ENCODE peak calls at places on chromosomes 5 and 9, in seven cellular contexts. G is choroid plexus epithelial cell, F is psoas muscle, U is transverse colon, D is lower lobe of right lung, A is MM.1S, B is AG10803. Y is an unnamed sample.

GRCh38 chr5:111548312-111548930 is 36.1 kb upstream of the STARD4 start:
- DNase-seq in G (no peak), F (no peak), U (no peak), D (no peak), A (no peak), B (no peak), Y (no peak)

GRCh38 chr5:152593388-152593787 is 188.3 kb upstream of the NMUR2 start:
- DNase-seq in G (no peak), F (no peak), U (no peak), D (no peak), A (no peak), B (no peak), Y (no peak)

GRCh38 chr5:97752871-97753270 is 569.8 kb upstream of the RIOK2 start:
- DNase-seq in G (peak; percentile 54), F (no peak), U (no peak), D (no peak), A (no peak), B (peak; percentile 5), Y (no peak)

GRCh38 chr5:32504923-32505596 is 60.5 kb upstream of the ZFR start:
- DNase-seq in G (peak; percentile 98), F (peak; percentile 81), U (peak; percentile 31), D (no peak), A (peak; percentile 68), B (peak; percentile 98), Y (peak; percentile 93)

GRCh38 chr5:42614509-42614908 is 142.1 kb upstream of the CCDC152 start:
- DNase-seq in G (no peak), F (no peak), U (no peak), D (no peak), A (no peak), B (peak; percentile 5), Y (peak; percentile 60)

GRCh38 chr9:613771-614347 is 227.6 kb upstream of the DMRT1 start:
- DNase-seq in G (peak; percentile 94), F (peak; percentile 87), U (peak; percentile 70), D (peak; percentile 76), A (peak; percentile 88), B (peak; percentile 92), Y (peak; percentile 85)

GRCh38 chr9:85425153-85425611 is 316.6 kb downstream of the AGTPBP1 start:
- DNase-seq in G (peak; percentile 33), F (peak; percentile 61), U (peak; percentile 55), D (peak; percentile 64), A (peak; percentile 51), B (peak; percentile 40), Y (peak; percentile 73)

GRCh38 chr5:58447231-58447630 is 12.7 kb downstream of the PLK2 start:
- DNase-seq in G (no peak), F (no peak), U (no peak), D (no peak), A (no peak), B (peak; percentile 50), Y (no peak)

GRCh38 chr5:160961030-160961429 is 109.0 kb upstream of the ATP10B start:
- DNase-seq in G (no peak), F (no peak), U (no peak), D (no peak), A (no peak), B (no peak), Y (no peak)

GRCh38 chr9:115132648-115133047 is 14.7 kb upstream of the TNC start:
- DNase-seq in G (peak; percentile 72), F (no peak), U (no peak), D (no peak), A (no peak), B (no peak), Y (no peak)

GRCh38 chr5:104800440-104801048 is 1238.0 kb upstream of the NUDT12 start:
- DNase-seq in G (no peak), F (no peak), U (no peak), D (no peak), A (peak; percentile 42), B (no peak), Y (no peak)

DNA sequence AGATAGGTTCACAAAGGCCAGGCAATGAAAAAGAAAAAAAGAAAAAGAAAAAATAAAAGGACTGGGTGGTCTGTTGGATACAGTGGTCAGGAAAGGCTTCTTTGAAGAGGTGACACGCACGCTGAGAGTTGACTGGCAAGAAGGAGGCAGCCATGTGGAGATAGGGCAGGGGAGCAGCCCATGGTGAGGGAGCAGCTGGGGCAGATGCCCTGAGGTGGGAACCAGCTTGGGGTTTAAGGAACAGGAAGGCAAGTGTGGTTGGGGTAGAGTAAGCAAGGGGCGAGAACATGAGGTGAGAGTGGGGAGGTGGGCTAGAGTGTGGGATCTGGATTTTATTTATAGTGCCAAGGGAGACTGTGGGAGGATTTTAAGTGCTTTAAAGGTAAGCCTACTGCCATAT is 6.8 kb downstream of the ENHO start:
- DNase-seq in G (no peak), F (no peak), U (no peak), D (no peak), A (no peak), B (no peak), Y (no peak)
- TF ChIP-seq CTCF in G (no peak), F (no peak), U (no peak), D (no peak), A (no peak), B (no peak), Y (no peak)

GRCh38 chr5:73437126-73438047 is 11.2 kb downstream of the FOXD1 start:
- DNase-seq in G (peak; percentile 88), F (peak; percentile 59), U (peak; percentile 55), D (no peak), A (peak; percentile 43), B (peak; percentile 80), Y (peak; percentile 83)
- H3K4me3 ChIP-seq in G (peak overlapping the region; percentile 51), F (peak overlapping the region; percentile 47), U (no peak overlapping the region), D (peak overlapping the region; percentile 21), A (peak overlapping the region; percentile 49), B (peak overlapping the region; percentile 61), Y (peak overlapping the region; percentile 26)

GRCh38 chr5:133163839-133164238 is 112.0 kb downstream of the HSPA4 start:
- DNase-seq in G (no peak), F (no peak), U (no peak), D (no peak), A (no peak), B (no peak), Y (no peak)

GRCh38 chr5:133159543-133159942 is 107.7 kb downstream of the HSPA4 start:
- DNase-seq in G (no peak), F (no peak), U (no peak), D (no peak), A (no peak), B (no peak), Y (no peak)

GRCh38 chr5:133164759-133165158 is 112.9 kb downstream of the HSPA4 start:
- DNase-seq in G (no peak), F (no peak), U (no peak), D (no peak), A (peak; percentile 71), B (no peak), Y (no peak)
- TF ChIP-seq CTCF in G (no peak), F (no peak), U (no peak), D (no peak), A (no peak), B (no peak), Y (no peak)

GRCh38 chr5:148809781-148810524 is 16.5 kb upstream of the ADRB2 start:
- DNase-seq in G (peak; percentile 17), F (no peak), U (no peak), D (no peak), A (no peak), B (no peak), Y (no peak)

GRCh38 chr5:148810821-148811220 is 15.6 kb upstream of the ADRB2 start:
- DNase-seq in G (no peak), F (no peak), U (no peak), D (no peak), A (no peak), B (no peak), Y (no peak)

GRCh38 chr5:148806520-148806931 is 19.9 kb upstream of the ADRB2 start:
- DNase-seq in G (peak; percentile 7), F (no peak), U (no peak), D (no peak), A (no peak), B (no peak), Y (peak; percentile 26)

GRCh38 chr5:148807845-148808244 is 18.6 kb upstream of the ADRB2 start:
- DNase-seq in G (peak; percentile 44), F (no peak), U (peak; percentile 19), D (peak; percentile 51), A (no peak), B (no peak), Y (no peak)

DNA sequence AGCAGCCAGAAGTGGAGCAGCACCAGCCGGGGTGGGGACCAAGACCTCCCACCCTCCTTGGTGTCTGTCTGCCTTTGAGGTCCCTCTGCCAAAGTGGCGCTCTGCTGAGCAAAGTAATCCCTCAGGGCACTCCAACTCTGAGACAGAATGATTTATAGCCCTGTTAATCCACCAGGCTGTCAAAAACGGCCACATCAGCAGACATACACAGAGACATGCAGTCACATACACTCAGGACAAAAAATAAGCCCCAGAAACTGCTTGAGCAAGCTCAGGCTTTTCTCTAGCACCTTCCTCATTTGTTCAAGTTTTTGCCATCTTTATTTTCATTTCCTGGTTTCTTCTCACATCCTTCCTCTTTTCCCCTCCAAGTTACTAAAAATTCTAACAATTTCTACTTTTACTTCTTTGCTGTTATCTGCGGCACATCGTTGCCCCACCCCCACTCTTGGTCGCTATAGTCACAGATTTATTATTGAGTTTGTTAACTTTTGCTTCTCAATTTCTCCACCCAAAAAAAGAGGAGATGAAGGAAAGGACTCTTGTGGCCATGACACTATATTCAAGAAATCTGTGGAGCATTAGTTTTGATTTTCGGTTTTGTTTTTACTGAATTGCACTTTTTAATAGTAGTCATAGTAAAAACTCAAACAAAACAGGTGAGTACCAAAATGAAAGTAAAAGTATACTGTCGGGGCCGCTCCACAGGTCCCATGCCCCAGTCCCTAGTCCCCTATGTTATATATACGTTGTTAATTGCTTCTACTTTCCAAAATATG is 17.4 kb upstream of the ADRB2 start:
- DNase-seq in G (no peak), F (peak; percentile 45), U (peak; percentile 38), D (peak; percentile 78), A (peak; percentile 81), B (no peak), Y (no peak)
- H3K4me3 ChIP-seq in G (no peak overlapping the region), F (peak overlapping the region; percentile 46), U (no peak overlapping the region), D (peak overlapping the region; percentile 44), A (peak overlapping the region; percentile 62), B (no peak overlapping the region), Y (no peak overlapping the region)

DNA sequence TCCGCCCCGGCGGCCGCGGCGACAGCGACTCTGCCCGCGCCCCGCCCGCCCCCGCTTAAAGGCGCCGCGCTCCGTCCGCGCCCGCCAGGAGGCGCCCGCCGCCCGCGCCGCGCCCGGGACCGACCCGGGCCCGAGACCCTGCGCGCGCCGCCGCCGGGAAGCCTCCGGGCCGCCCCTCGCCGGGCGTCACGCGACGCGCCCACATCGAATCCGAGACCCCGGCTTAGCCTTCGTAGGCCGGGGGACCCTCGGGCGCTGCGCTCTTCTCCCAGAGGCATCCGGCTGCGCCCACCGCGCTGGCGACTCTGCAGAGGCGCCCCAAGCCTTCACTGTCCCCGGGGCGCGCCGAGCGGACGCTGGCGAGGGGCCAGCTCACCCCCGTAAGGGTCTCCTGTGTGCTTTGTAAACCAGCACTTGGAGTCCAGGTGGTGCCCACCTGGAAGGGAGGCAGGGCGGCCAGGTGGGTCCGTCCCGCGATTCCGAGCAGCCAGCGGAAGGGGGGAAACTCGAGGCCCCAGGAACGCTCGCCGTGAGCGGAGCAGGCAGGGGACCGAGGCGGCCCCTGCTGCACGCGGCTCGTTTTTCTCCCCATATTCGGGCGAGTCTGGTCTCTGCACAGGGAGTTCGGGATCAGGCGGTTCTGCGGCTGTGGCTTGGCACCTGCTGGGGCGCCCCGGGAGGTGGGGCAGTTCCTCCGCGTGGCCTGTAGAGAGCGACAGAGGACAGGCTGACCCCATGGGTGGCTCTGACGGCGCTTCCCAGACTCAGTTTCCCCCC is 432 bp upstream of the ABCA2 start:
- DNase-seq in G (peak; percentile 35), F (peak; percentile 79), U (peak; percentile 83), D (peak; percentile 82), A (peak; percentile 70), B (peak; percentile 29), Y (peak; percentile 50)
- TF ChIP-seq CTCF in G (peak; percentile 44), F (peak; percentile 29), U (peak; percentile 27), D (peak; percentile 7), A (peak; percentile 54), B (peak; percentile 43), Y (no peak)

Y was measured in foreskin fibroblast.